ENCODE peak calls at places on chromosomes 6 and 20, in ten cellular contexts. Y, O, Z, F, R, K, U, A, P and T are unnamed samples.

GRCh38 chr6:16524380-16524707 is 236.9 kb downstream of the ATXN1 start:
- DNase-seq in A (no peak), P (no peak), R (no peak), O (no peak), Y (no peak), Z (no peak), K (peak), F (peak), U (no peak), T (no peak)

GRCh38 chr20:63635431-63636141 is 8.7 kb upstream of the GMEB2 start:
- DNase-seq in Z (no peak), A (no peak), O (no peak), P (no peak), F (no peak), K (no peak), Y (no peak), R (no peak), U (peak), T (no peak)

GRCh38 chr6:118171852-118172251 is 264.8 kb downstream of the SLC35F1 start:
- DNase-seq in U (no peak), F (no peak), O (no peak), Y (no peak), R (no peak), K (no peak), P (no peak), Z (no peak), A (no peak), T (no peak)

GRCh38 chr20:33437141-33437911 is 6.2 kb downstream of the SNTA1 start:
- DNase-seq in Z (no peak), Y (peak), K (peak), U (peak), O (no peak), A (peak), P (peak), F (peak), R (no peak), T (peak)

GRCh38 chr20:39960522-39961420 is 728.3 kb downstream of the MAFB start:
- DNase-seq in O (no peak), Y (peak), A (no peak), P (no peak), F (no peak), R (no peak), U (no peak), Z (peak), K (no peak), T (peak)

GRCh38 chr20:54668271-54669053 is 193.1 kb downstream of the DOK5 start:
- DNase-seq in R (no peak), Y (no peak), Z (no peak), U (no peak), F (no peak), O (no peak), A (no peak), K (peak), P (no peak), T (no peak)

GRCh38 chr6:56749632-56750151 is 107.0 kb upstream of the DST start:
- DNase-seq in K (peak), U (no peak), R (peak), P (no peak), Y (no peak), Z (no peak), A (no peak), F (peak), O (no peak), T (no peak)

GRCh38 chr20:44720617-44720993 is 5.4 kb downstream of the CCN5 start:
- DNase-seq in A (peak), R (no peak), U (peak), Y (no peak), O (no peak), P (peak), F (peak), K (peak), Z (no peak), T (no peak)

GRCh38 chr20:19269737-19270325 is 57.4 kb downstream of the SLC24A3 start:
- DNase-seq in R (no peak), K (no peak), U (no peak), F (peak), A (no peak), Y (no peak), Z (no peak), O (no peak), P (peak), T (no peak)

GRCh38 chr20:36574278-36575065 is 1.1 kb downstream of the TGIF2 start:
- DNase-seq in Y (peak), F (peak), O (peak), Z (peak), P (peak), A (no peak), K (peak), U (peak), R (no peak), T (peak)

GRCh38 chr20:59004493-59004762 is 2.6 kb downstream of the CTSZ start:
- DNase-seq in F (no peak), Y (no peak), P (no peak), R (no peak), K (no peak), A (no peak), U (peak), O (no peak), Z (peak), T (peak)

GRCh38 chr6:33726696-33727095 is 15.2 kb upstream of the UQCC2 start:
- DNase-seq in R (no peak), P (no peak), O (no peak), A (no peak), F (no peak), Z (no peak), K (no peak), U (peak), Y (no peak), T (no peak)

GRCh38 chr6:150867117-150867516 is 1.6 kb downstream of the MTHFD1L start:
- DNase-seq in O (no peak), U (no peak), Y (no peak), P (no peak), F (no peak), Z (no peak), R (no peak), K (peak), A (no peak), T (no peak)

GRCh38 chr6:106163966-106164877 is 78.1 kb downstream of the PRDM1 start:
- DNase-seq in F (peak), R (peak), Y (peak), U (no peak), O (peak), A (no peak), K (peak), Z (peak), P (no peak), T (no peak)

GRCh38 chr20:21796059-21796458 is 90.6 kb downstream of the PAX1 start:
- DNase-seq in Y (no peak), K (no peak), R (no peak), U (no peak), A (no peak), Z (no peak), F (no peak), O (no peak), P (no peak), T (no peak)

GRCh38 chr6:76326866-76327265 is 254.4 kb upstream of the IMPG1 start:
- DNase-seq in K (no peak), R (no peak), F (no peak), P (no peak), Y (no peak), O (no peak), U (no peak), Z (no peak), A (no peak), T (no peak)

GRCh38 chr6:96089173-96089572 is 73.4 kb downstream of the FUT9 start:
- DNase-seq in U (no peak), O (no peak), A (no peak), F (no peak), P (no peak), K (no peak), Y (no peak), Z (no peak), R (no peak), T (no peak)
- TF ChIP-seq CTCF in U (no peak), O (no peak), A (no peak), F (peak), P (no peak), K (no peak), Y (no peak), Z (no peak), R (no peak), T (no peak)

GRCh38 chr20:25858495-25859425 is 162.1 kb upstream of the ZNF337 start:
- DNase-seq in P (no peak), K (no peak), O (peak), A (no peak), R (no peak), U (peak), Z (peak), F (no peak), Y (no peak), T (no peak)
- H3K4me3 ChIP-seq in P (peak), K (no peak), O (peak), A (peak), R (peak), U (peak), Z (peak), F (no peak), Y (no peak), T (peak)

GRCh38 chr20:41248371-41249024 is 69.0 kb downstream of the ZHX3 start:
- DNase-seq in R (no peak), F (peak), P (no peak), Y (peak), A (no peak), Z (no peak), O (no peak), U (no peak), K (peak), T (peak)
- H3K27ac ChIP-seq in R (peak), F (peak), P (peak), Y (peak), A (peak), Z (peak), O (peak), U (peak), K (no peak), T (peak)

GRCh38 chr6:98794306-98794852 is 40.0 kb upstream of the POU3F2 start:
- DNase-seq in R (no peak), P (no peak), Z (no peak), O (no peak), A (no peak), Y (no peak), U (no peak), F (no peak), K (no peak), T (no peak)
- TF ChIP-seq CTCF in R (no peak), P (no peak), Z (no peak), O (no peak), A (no peak), Y (no peak), U (no peak), F (no peak), K (no peak), T (no peak)

DNA sequence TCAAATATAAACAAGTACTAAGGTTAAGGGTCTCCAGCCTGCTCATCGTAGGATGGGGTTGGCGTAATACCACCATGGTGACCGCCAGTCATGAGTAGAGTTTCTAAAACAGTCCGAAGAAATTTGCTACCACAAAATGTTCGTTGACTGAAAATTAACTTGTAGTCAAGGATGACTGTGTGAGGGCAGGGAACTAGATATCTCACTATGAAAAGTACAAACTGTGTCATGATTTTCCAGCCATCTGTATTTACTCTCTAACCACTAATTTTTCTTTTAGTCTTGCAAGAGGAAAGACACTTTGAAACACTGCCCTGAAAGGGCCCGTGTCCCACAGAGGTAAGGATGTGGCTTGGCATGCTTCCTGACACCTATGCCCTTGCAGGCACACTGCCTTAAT is 99.7 kb downstream of the IRF4 start:
- DNase-seq in Y (no peak), P (no peak), R (no peak), A (no peak), K (no peak), Z (no peak), U (no peak), O (no peak), F (no peak), T (no peak)
- H3K4me3 ChIP-seq in Y (no peak), P (no peak), R (no peak), A (no peak), K (no peak), Z (no peak), U (no peak), O (no peak), F (no peak), T (no peak)